ENCODE peak calls at places on chromosomes 13 and 19, in four cellular contexts. K, E, O and J are unnamed samples.

GRCh38 chr19:5850743-5851293 is 431 bp downstream of the FUT3 start:
- DNase-seq in K (peak), E (peak), O (no peak), J (peak)

GRCh38 chr13:24982333-24982999 is 113.5 kb upstream of the PABPC3 start:
- DNase-seq in K (peak), E (no peak), O (no peak), J (no peak)

GRCh38 chr13:27038323-27038722 is 133.3 kb downstream of the USP12 start:
- DNase-seq in K (no peak), E (peak), O (no peak), J (peak)

GRCh38 chr19:21680026-21680425 is 87.4 kb downstream of the ZNF100 start:
- DNase-seq in K (no peak), E (no peak), O (no peak), J (no peak)

GRCh38 chr13:69857188-69857821 is 250.3 kb upstream of the ATXN8OS start:
- DNase-seq in K (no peak), E (peak), O (no peak), J (peak)

GRCh38 chr19:16016226-16017137 is 59.8 kb upstream of the TPM4 start:
- DNase-seq in K (no peak), E (no peak), O (no peak), J (no peak)

GRCh38 chr13:25874907-25875306 is 176.9 kb downstream of the SHISA2 start:
- DNase-seq in K (no peak), E (no peak), O (no peak), J (no peak)

GRCh38 chr19:2333027-2333806 is 4.7 kb downstream of the SPPL2B start:
- DNase-seq in K (peak), E (no peak), O (no peak), J (no peak)

GRCh38 chr19:17185590-17185989 is 29.6 kb upstream of the USE1 start:
- DNase-seq in K (no peak), E (no peak), O (no peak), J (no peak)

GRCh38 chr13:99436686-99437416 is 64.4 kb upstream of the TM9SF2 start:
- DNase-seq in K (peak), E (peak), O (peak), J (peak)

GRCh38 chr19:7830823-7831222 is 805 bp downstream of the EVI5L start:
- DNase-seq in K (no peak), E (no peak), O (no peak), J (no peak)

GRCh38 chr13:49444517-49445395 is 682 bp downstream of the SETDB2 start:
- DNase-seq in K (no peak), E (peak), O (no peak), J (peak)

GRCh38 chr19:45782820-45783785 is 813 bp upstream of the DMPK start:
- DNase-seq in K (no peak), E (peak), O (no peak), J (peak)

GRCh38 chr13:44759222-44759721 is 183.1 kb upstream of the TSC22D1 start:
- DNase-seq in K (peak), E (no peak), O (no peak), J (no peak)

GRCh38 chr13:55576389-55576788 is 1564.3 kb upstream of the PRR20A start:
- DNase-seq in K (no peak), E (no peak), O (no peak), J (no peak)

GRCh38 chr13:55573565-55573964 is 1567.2 kb upstream of the PRR20A start:
- DNase-seq in K (no peak), E (no peak), O (no peak), J (no peak)

GRCh38 chr13:55572862-55573261 is 1567.9 kb upstream of the PRR20A start:
- DNase-seq in K (no peak), E (no peak), O (no peak), J (no peak)

GRCh38 chr13:55577082-55577846 is 1563.5 kb upstream of the PRR20A start:
- DNase-seq in K (no peak), E (no peak), O (no peak), J (no peak)

DNA sequence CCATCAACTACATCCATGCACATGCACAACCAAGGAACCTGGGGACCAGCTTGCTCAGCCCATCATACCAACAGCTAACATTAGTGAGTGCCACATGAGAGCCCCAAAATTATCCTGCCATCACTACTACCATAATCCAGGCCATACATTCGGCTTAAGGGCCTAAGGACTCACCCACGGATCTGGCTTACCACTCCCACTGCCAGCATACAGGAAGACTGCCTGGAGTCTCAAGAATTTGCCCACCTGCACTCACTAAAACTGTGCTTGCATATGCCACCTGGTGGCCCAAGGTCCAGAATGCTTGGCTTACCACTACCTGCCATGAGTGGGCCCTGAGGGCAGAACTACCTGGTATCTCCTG is 1562.9 kb upstream of the PRR20A start:
- DNase-seq in K (no peak), E (no peak), O (no peak), J (no peak)
- TF ChIP-seq CTCF in K (no peak), E (no peak), O (no peak), J (no peak)

DNA sequence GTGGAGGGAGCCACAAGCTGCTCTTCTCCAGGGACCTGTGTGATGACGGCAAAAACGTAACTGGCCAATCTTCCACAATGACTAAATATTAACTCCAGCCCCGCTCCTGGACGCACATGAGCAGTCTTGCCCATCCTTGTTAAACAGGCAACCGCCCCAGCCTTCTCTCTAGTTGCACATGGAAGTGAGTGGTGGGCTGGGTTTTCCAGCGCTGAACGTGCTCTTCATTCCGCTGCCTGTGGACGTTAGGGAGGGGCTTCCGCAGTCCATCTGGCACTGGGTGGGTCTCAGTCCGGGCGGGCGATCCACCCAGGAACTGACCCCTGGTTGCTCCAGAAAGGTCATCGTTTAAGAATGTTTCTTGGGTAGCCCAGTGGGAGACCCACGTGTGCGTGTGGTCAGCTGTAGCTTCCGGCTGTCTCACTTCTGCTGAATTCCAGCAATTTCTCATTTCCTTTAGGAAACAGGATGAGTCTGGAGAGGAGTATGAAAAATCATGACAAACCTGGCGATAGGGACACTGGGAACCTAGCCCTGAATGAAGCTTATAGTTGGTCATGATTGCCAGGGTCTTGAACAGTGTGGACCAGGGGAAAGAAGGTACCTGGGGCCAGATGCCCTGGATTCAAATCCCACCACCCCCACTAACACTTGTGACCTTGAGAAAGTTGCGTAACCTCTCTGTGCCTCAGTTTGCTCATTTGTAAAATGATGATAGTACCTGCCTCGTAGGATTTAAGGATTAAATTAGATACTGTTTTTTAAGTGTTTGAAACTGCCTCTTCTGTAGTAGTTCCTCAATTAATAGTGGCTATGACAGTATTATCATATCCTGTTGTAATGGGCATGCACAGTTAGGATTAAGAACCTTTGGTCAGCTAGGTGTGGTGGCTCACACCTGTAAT is 92.6 kb downstream of the SIPA1L3 start:
- DNase-seq in K (no peak), E (peak), O (no peak), J (peak)
- H3K4me3 ChIP-seq in K (no peak), E (no peak), O (no peak), J (peak)

GRCh38 chr19:36986601-36987000 is 70.5 kb downstream of the ZNF568 start:
- DNase-seq in K (no peak), E (no peak), O (no peak), J (no peak)
- TF ChIP-seq CTCF in K (no peak), E (no peak), O (no peak), J (no peak)

GRCh38 chr13:36345438-36346221 is 564 bp downstream of the SPART start:
- DNase-seq in K (peak), E (peak), O (peak), J (peak)

GRCh38 chr13:36343766-36344165 is 2.4 kb downstream of the SPART start:
- DNase-seq in K (no peak), E (no peak), O (no peak), J (no peak)

GRCh38 chr13:36344173-36344572 is 2.0 kb downstream of the SPART start:
- DNase-seq in K (no peak), E (peak), O (no peak), J (peak)

GRCh38 chr13:36346222-36347083 is at the start of gene SPART:
- DNase-seq in K (peak), E (peak), O (peak), J (peak)

DNA sequence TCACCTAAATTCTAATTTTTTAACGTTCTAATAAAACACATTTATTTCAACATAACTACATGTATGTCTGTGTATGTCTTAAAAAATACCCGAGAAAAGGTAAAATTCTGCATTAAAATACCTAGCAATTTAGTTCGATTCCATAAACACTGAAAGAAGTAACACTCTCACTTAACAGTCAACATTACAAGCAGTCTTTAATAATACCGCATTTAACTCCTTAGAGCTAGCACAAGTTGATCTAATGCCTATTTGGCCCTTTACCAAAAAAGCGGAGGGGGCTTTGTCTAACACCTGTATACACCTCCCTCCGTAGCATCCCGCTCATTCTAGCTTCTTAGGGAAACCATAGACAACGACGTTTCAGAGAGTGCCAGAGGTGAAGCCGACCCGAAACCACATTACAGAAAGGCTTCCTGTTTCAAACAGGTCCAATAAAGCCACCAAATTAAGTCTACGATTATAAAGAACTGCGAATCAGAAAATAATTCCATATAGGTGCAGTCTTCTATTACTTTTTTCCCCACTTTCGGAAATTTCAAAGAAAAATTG is 1.2 kb downstream of the SPART start:
- DNase-seq in K (no peak), E (no peak), O (no peak), J (no peak)
- H3K4me3 ChIP-seq in K (peak), E (peak), O (peak), J (peak)